ENCODE peak calls at places on chromosomes 13 and 19, in nine cellular contexts. Q is lung, A is T-helper 17 cell, H is astrocyte of the cerebellum, I is NCI-H1092 treated with DMSO at 0.1 percent for 48 hours, J is RWPE1, K is psoas muscle, B is islet precursor cell, T is NCI-H748 treated with DMSO at 0.1 percent for 48 hours. G is an unnamed sample.

GRCh38 chr19:18317998-18318800 is 4.7 kb downstream of the LSM4 start:
- DNase-seq in K (no peak), B (no peak), J (no peak), Q (no peak), T (no peak), H (no peak), I (no peak), A (peak), G (no peak)

GRCh38 chr19:10431254-10431942 is 11.1 kb downstream of the PDE4A start:
- DNase-seq in J (no peak), I (no peak), Q (peak), H (no peak), K (peak), T (no peak), B (peak), A (peak), G (no peak)

GRCh38 chr13:99228737-99229691 is 28.4 kb downstream of the UBAC2 start:
- DNase-seq in H (peak), K (no peak), J (peak), T (no peak), I (no peak), B (peak), A (no peak), Q (no peak), G (no peak)

GRCh38 chr19:51140441-51140840 is 1.7 kb upstream of the SIGLEC7 start:
- DNase-seq in I (no peak), H (no peak), Q (no peak), A (no peak), J (no peak), B (peak), T (no peak), K (no peak), G (no peak)

GRCh38 chr13:66341038-66341437 is 889.1 kb downstream of the PCDH9 start:
- DNase-seq in B (no peak), K (no peak), J (no peak), H (no peak), I (no peak), Q (no peak), A (no peak), T (no peak), G (no peak)

GRCh38 chr19:48741222-48741999 is 1.0 kb upstream of the RASIP1 start:
- DNase-seq in A (no peak), Q (no peak), T (no peak), B (no peak), K (peak), J (peak), I (no peak), H (no peak), G (no peak)

GRCh38 chr19:13817018-13817614 is 21.9 kb downstream of the ZSWIM4 start:
- DNase-seq in J (no peak), Q (peak), T (peak), H (no peak), K (no peak), A (no peak), I (no peak), B (peak), G (no peak)

GRCh38 chr19:32189956-32190706 is 155.3 kb upstream of the ZNF507 start:
- DNase-seq in A (no peak), Q (no peak), I (no peak), J (no peak), K (no peak), B (peak), T (no peak), H (no peak), G (no peak)

GRCh38 chr19:19526581-19527370 is 1.9 kb upstream of the YJEFN3 start:
- DNase-seq in Q (no peak), A (no peak), T (no peak), I (no peak), H (no peak), J (no peak), B (no peak), K (no peak), G (no peak)

GRCh38 chr13:103430368-103430767 is 364.2 kb upstream of the SLC10A2 start:
- DNase-seq in I (no peak), K (no peak), A (no peak), T (no peak), Q (no peak), J (no peak), B (no peak), H (no peak), G (no peak)

GRCh38 chr19:30073152-30074000 is 131.3 kb downstream of the URI1 start:
- DNase-seq in A (no peak), Q (no peak), K (no peak), J (no peak), B (no peak), H (no peak), I (no peak), T (no peak), G (no peak)

GRCh38 chr19:1592023-1592754 is 476 bp downstream of the MBD3 start:
- DNase-seq in K (peak), H (peak), A (peak), Q (peak), J (peak), B (peak), T (peak), I (peak), G (peak)

G was measured in smooth muscle cell of the brain vasculature.